ENCODE peak calls at places on chromosomes 11 and 22, in five cellular contexts. A is CD8-positive, alpha-beta memory T cell; P is tibial nerve; W is effector memory CD4-positive, alpha-beta T cell; F is CD8-positive, alpha-beta T cell. I is an unnamed sample. For H3K9me3, the result is how much of the 10 kb centered on the place peaks cover.

GRCh38 chr11:20459865-20460264 is 72.3 kb downstream of the PRMT3 start:
- DNase-seq in P (no peak), F (no peak), A (no peak), W (no peak), I (no peak)

GRCh38 chr22:38049812-38050619 is 7.2 kb upstream of the PICK1 start:
- DNase-seq in W (no peak), P (no peak), A (no peak), F (no peak), I (no peak)

GRCh38 chr11:122963981-122964380 is 17.7 kb downstream of the BSX start:
- DNase-seq in P (no peak), A (no peak), W (no peak), F (no peak), I (no peak)

GRCh38 chr11:62402226-62402625 is 16.6 kb upstream of the SCGB1A1 start:
- DNase-seq in F (no peak), P (peak), W (peak), A (peak), I (no peak)

GRCh38 chr11:126193038-126193478 is 18.4 kb downstream of the RPUSD4 start:
- DNase-seq in W (no peak), P (no peak), A (no peak), F (no peak), I (no peak)

GRCh38 chr11:61126266-61126665 is 24.0 kb downstream of the CD5 start:
- DNase-seq in F (no peak), A (no peak), P (peak), W (no peak), I (no peak)

GRCh38 chr11:78926633-78927347 is 352.1 kb upstream of the NARS2 start:
- DNase-seq in W (no peak), A (no peak), F (no peak), P (no peak), I (no peak)

GRCh38 chr11:117818036-117818858 is 6.3 kb downstream of the FXYD2 start:
- DNase-seq in A (no peak), P (no peak), W (peak), F (no peak), I (no peak)

GRCh38 chr11:123302751-123303195 is 107.7 kb upstream of the CLMP start:
- DNase-seq in W (no peak), A (no peak), P (no peak), F (no peak), I (no peak)

GRCh38 chr22:25759825-25760231 is 17.8 kb downstream of the MYO18B start:
- DNase-seq in A (no peak), W (no peak), F (no peak), P (no peak), I (peak)

GRCh38 chr11:131909426-131910200 is 539.2 kb downstream of the NTM start:
- DNase-seq in F (no peak), W (no peak), A (no peak), P (no peak), I (no peak)

GRCh38 chr11:132430352-132431091 is 1060.1 kb downstream of the NTM start:
- DNase-seq in P (no peak), W (no peak), F (no peak), A (no peak), I (no peak)

GRCh38 chr11:28581286-28582242 is 473.4 kb downstream of the METTL15 start:
- DNase-seq in W (no peak), A (no peak), P (no peak), F (no peak), I (no peak)

GRCh38 chr11:87443707-87444106 is 406.0 kb downstream of the TMEM135 start:
- DNase-seq in A (no peak), W (no peak), P (no peak), F (no peak), I (no peak)

GRCh38 chr22:47188337-47189055 is 426.0 kb downstream of the TBC1D22A start:
- DNase-seq in A (no peak), W (no peak), F (no peak), P (peak), I (no peak)

GRCh38 chr11:17695454-17696441 is 23.6 kb upstream of the MYOD1 start:
- DNase-seq in F (no peak), A (no peak), P (no peak), W (no peak), I (no peak)

GRCh38 chr11:326842-327580 is 6.4 kb upstream of the IFITM3 start:
- DNase-seq in P (peak), W (peak), A (peak), F (peak), I (no peak)

GRCh38 chr11:67613960-67614715 is 7.4 kb downstream of the NDUFV1 start:
- DNase-seq in A (peak), W (peak), P (no peak), F (peak), I (peak)
- H3K27ac ChIP-seq in A (peak), W (peak), P (peak), F (peak), I (no peak)

GRCh38 chr11:72781313-72782080 is 12.3 kb downstream of the STARD10 start:
- DNase-seq in F (peak), P (no peak), A (peak), W (peak), I (no peak)

GRCh38 chr11:72780291-72781062 is 13.4 kb downstream of the STARD10 start:
- DNase-seq in W (no peak), F (no peak), P (no peak), A (no peak), I (no peak)

GRCh38 chr11:72783144-72783910 is 10.5 kb downstream of the STARD10 start:
- DNase-seq in P (no peak), W (no peak), A (no peak), F (no peak), I (no peak)

GRCh38 chr11:72781063-72781312 is 12.9 kb downstream of the STARD10 start:
- DNase-seq in F (no peak), W (no peak), A (no peak), P (no peak), I (no peak)

GRCh38 chr11:72782081-72782920 is 11.5 kb downstream of the STARD10 start:
- DNase-seq in F (no peak), W (no peak), P (no peak), A (no peak), I (no peak)
- H3K4me3 ChIP-seq in F (peak), W (peak), P (peak), A (peak), I (no peak)

GRCh38 chr11:133492895-133493294 is 39.4 kb downstream of the OPCML start:
- DNase-seq in A (no peak), F (no peak), P (no peak), W (no peak), I (no peak)

DNA sequence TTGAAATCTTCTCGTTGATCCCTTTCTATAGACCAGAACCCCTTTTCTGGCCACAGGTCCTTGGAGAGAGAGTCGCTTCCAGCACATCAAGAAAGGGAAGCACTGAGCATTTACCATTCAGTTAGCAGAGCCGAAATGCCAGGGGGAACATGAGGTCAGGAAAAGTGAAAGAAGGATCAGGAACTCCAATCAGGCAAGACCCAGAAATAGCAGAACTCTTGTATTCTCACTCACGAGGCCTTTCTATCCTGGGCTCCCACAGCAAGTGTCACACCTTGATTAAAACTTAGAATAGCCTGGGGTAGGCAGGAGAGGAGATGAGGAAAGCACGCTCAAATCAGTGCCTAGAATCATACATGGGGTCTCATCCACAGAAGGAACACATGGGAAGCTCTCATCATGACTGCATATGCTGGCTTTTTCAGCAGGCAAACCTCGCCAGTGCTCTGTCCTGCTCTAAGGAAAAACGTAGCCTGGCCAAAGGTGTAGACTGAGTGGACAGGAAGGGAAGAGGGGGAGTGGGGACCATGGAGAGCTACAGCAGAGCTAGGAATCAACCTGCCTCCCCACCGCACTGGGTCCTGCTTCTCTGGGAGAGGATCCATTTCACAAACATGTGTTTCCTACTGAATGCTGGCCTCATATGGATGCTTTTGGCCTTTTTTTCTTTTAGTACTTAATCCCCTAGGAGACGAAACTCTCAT is 40.5 kb downstream of the OPCML start:
- DNase-seq in F (no peak), P (no peak), W (no peak), A (no peak), I (no peak)
- H3K9me3 ChIP-seq in F (under half), P (under half), W (under half), A (under half), I (under half)

GRCh38 chr11:75142714-75143419 is 8.0 kb upstream of the SLCO2B1 start:
- DNase-seq in W (peak), A (peak), F (no peak), P (peak), I (peak)
- H3K27ac ChIP-seq in W (no peak), A (peak), F (no peak), P (no peak), I (no peak)

DNA sequence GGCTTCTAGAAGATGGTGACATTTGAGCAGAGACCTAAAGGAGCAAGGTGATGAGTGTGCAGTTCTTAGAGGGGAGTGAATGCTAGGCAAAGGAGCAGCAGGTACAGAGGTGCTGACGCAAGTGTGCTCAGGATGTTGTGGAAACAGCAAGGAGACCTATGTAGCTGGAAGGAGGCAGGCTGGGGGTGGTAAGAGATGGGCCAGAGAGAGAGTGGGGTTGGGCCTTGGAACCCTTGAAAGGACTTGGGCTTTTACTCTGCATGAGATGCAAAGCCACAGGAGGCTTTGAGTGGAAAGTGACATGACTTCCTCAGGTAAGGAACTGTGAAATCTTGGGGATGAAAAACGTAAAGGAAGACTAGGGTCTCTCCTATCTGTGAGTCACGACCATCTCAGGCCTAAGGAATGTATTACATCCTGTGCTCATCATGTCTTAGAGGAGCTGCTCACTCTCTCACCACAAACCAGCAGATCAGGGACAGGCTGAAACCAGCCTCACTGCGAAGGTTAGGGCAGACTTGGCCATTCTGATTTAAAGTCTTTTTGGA is 65.4 kb downstream of the MICAL2 start:
- DNase-seq in A (no peak), W (no peak), F (no peak), P (no peak), I (peak)
- H3K4me3 ChIP-seq in A (no peak), W (no peak), F (no peak), P (no peak), I (no peak)

GRCh38 chr11:31798057-31799035 is 12.8 kb downstream of the PAX6 start:
- DNase-seq in P (no peak), F (no peak), A (no peak), W (no peak), I (no peak)
- H3K9me3 ChIP-seq in P (under half), F (under half), A (under half), W (under half), I (under half)

GRCh38 chr22:45935573-45935972 is 41.4 kb downstream of the WNT7B start:
- DNase-seq in P (no peak), W (no peak), A (no peak), F (no peak), I (no peak)
- H3K27ac ChIP-seq in P (no peak), W (no peak), A (no peak), F (no peak), I (no peak)

DNA sequence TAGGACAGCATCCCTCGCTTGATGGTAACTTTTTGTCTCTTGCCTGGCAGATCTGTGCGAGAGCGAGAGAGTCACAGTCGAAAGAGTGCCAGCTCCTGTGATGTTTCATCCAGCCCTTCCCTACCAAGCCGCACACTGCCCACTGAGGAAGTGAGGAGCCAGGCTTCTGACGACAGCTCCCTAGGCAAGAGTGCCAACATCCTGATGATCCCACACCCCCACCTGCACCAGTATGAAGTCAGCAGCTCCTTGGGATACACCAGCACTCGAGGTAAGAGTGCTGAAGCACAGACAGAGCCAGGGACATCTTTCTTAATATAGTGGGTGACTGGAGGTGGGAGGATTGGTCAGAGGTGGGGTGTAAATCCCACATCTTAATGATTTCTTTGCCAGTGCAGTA is 61.1 kb downstream of the DEPDC5 start:
- DNase-seq in A (no peak), F (no peak), P (no peak), W (no peak), I (no peak)
- H3K4me3 ChIP-seq in A (no peak), F (no peak), P (no peak), W (no peak), I (no peak)

DNA sequence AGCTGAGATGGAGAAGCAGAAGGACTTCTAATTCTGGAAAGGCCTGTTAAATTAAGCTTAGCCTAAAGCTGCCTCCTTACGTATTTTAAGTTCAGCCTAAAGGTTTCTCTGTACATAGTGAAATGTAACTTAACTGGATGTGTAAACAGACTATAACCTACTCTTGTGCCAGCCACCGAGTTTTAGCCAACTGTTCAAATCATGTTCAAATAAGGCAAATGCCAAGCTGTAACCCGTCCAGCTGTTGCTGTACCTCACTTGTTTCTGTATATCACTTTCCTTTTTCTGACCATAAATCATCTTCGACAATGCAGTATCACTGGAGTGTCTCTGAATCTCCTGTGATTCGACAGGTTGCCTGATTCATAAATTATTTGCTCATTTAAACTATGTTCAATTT is 4.0 kb upstream of the PLAAT5 start:
- DNase-seq in P (no peak), F (no peak), A (no peak), W (no peak), I (no peak)
- H3K9me3 ChIP-seq in P (under half), F (under half), A (under half), W (under half), I (under half)

DNA sequence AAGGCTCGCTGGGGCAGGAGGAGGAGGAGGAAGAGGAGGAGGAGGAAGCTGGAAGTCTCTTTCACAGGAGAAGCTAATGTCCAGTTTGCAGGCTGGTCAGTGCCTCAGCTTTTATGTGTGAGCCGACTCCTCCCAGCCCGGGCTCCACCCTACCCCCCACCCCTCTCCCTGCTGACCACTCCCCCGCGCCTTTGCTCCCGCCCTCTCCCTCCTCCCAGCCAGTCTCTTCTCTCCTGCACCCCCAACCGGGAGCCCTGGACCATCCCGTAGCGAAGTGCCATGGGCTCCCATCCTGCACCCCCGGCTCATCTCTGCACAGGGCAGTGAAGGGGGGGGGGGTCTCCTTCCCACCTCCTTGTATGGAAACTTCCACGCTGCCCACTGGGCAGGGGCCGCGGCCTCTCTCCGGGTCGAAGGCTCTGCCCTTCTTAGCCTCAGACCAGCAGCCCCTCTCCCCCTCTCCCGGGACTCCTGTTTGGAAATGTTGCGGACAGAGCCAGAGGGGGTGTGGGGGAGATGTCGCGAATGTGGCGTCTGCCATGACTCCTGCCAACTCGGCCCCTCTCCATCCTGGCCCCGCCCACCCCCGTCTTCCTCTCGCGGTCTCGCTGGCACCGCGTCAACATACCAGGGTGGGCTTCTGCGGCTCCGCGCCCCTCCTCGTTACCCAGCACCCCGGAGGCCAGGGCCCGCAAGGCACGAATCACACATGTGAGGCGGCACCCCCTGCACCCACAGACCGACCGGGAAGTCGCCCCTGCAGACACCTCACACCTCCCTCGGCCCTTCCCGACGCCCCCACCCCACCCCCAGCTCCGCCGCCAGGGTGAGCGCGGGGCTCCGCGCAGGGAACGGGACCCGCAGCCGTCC is 1.8 kb downstream of the IGF2 start:
- DNase-seq in W (no peak), P (peak), F (no peak), A (no peak), I (peak)
- H3K27ac ChIP-seq in W (no peak), P (no peak), F (no peak), A (no peak), I (peak)

I was measured in SJSA1.